ENCODE peak calls at places on chromosomes 2 and 18, in six cellular contexts. One of them, this sample, is unnamed.

GRCh38 chr2:37629529-37629928 is 41.9 kb downstream of the CDC42EP3 start:
- DNase-seq in endothelial cell of umbilical vein: no peak
- DNase-seq in HepG2: no peak
- DNase-seq in A549: no peak
- DNase-seq in GM12878: no peak
- DNase-seq in K562: no peak
- DNase-seq in this sample: no peak

GRCh38 chr2:206804326-206804725 is 38.9 kb downstream of the FASTKD2 start:
- DNase-seq in K562: no peak
- DNase-seq in HepG2: no peak
- DNase-seq in A549: no peak
- DNase-seq in GM12878: no peak
- DNase-seq in endothelial cell of umbilical vein: no peak
- DNase-seq in this sample: no peak

GRCh38 chr2:241608881-241609280 is 28.1 kb downstream of the THAP4 start:
- DNase-seq in A549: no peak
- DNase-seq in endothelial cell of umbilical vein: no peak
- DNase-seq in HepG2: no peak
- DNase-seq in K562: no peak
- DNase-seq in GM12878: no peak
- DNase-seq in this sample: peak; percentile 61

GRCh38 chr2:120765911-120766757 is 30.5 kb downstream of the GLI2 start:
- DNase-seq in K562: no peak
- DNase-seq in endothelial cell of umbilical vein: peak; percentile 28
- DNase-seq in GM12878: no peak
- DNase-seq in HepG2: no peak
- DNase-seq in A549: peak; percentile 58
- DNase-seq in this sample: no peak

GRCh38 chr2:55223958-55224760 is 7.9 kb downstream of the CLHC1 start:
- DNase-seq in endothelial cell of umbilical vein: no peak
- DNase-seq in GM12878: no peak
- DNase-seq in HepG2: no peak
- DNase-seq in A549: no peak
- DNase-seq in K562: no peak
- DNase-seq in this sample: no peak

GRCh38 chr2:164967349-164967748 is 12.0 kb upstream of the SLC38A11 start:
- DNase-seq in GM12878: no peak
- DNase-seq in HepG2: no peak
- DNase-seq in endothelial cell of umbilical vein: no peak
- DNase-seq in K562: no peak
- DNase-seq in A549: no peak
- DNase-seq in this sample: no peak

GRCh38 chr18:28411806-28412205 is 234.9 kb upstream of the CDH2 start:
- DNase-seq in endothelial cell of umbilical vein: no peak
- DNase-seq in A549: no peak
- DNase-seq in HepG2: no peak
- DNase-seq in K562: no peak
- DNase-seq in GM12878: no peak
- DNase-seq in this sample: no peak

GRCh38 chr18:77049938-77050337 is 82.6 kb downstream of the MBP start:
- DNase-seq in K562: no peak
- DNase-seq in endothelial cell of umbilical vein: no peak
- DNase-seq in A549: no peak
- DNase-seq in GM12878: no peak
- DNase-seq in HepG2: no peak
- DNase-seq in this sample: no peak

GRCh38 chr2:130824492-130825061 is 12.1 kb upstream of the ARHGEF4 start:
- DNase-seq in A549: peak; percentile 83
- DNase-seq in HepG2: no peak
- DNase-seq in GM12878: peak; percentile 86
- DNase-seq in K562: no peak
- DNase-seq in endothelial cell of umbilical vein: peak; percentile 74
- DNase-seq in this sample: peak; percentile 87

GRCh38 chr18:58004317-58004716 is 39.7 kb upstream of the NEDD4L start:
- DNase-seq in endothelial cell of umbilical vein: no peak
- DNase-seq in GM12878: no peak
- DNase-seq in A549: peak; percentile 22
- DNase-seq in HepG2: peak; percentile 61
- DNase-seq in K562: no peak
- DNase-seq in this sample: no peak

GRCh38 chr2:65353046-65353445 is 79.4 kb downstream of the SPRED2 start:
- DNase-seq in HepG2: no peak
- DNase-seq in GM12878: no peak
- DNase-seq in endothelial cell of umbilical vein: no peak
- DNase-seq in K562: peak; percentile 37
- DNase-seq in A549: peak; percentile 50
- DNase-seq in this sample: peak; percentile 29

GRCh38 chr18:22551536-22552151 is 133.9 kb upstream of the CTAGE1 start:
- DNase-seq in endothelial cell of umbilical vein: peak; percentile 92
- DNase-seq in GM12878: no peak
- DNase-seq in K562: no peak
- DNase-seq in HepG2: no peak
- DNase-seq in A549: peak; percentile 37
- DNase-seq in this sample: no peak

GRCh38 chr2:148524519-148524919 is 120.0 kb upstream of the EPC2 start:
- DNase-seq in GM12878: no peak
- DNase-seq in A549: no peak
- DNase-seq in HepG2: no peak
- DNase-seq in endothelial cell of umbilical vein: no peak
- DNase-seq in K562: no peak
- DNase-seq in this sample: no peak

GRCh38 chr2:10267551-10268465 is 34.9 kb upstream of the HPCAL1 start:
- DNase-seq in K562: no peak
- DNase-seq in GM12878: no peak
- DNase-seq in HepG2: peak; percentile 38
- DNase-seq in endothelial cell of umbilical vein: no peak
- DNase-seq in A549: no peak
- DNase-seq in this sample: no peak

GRCh38 chr2:74373189-74373588 is 6.9 kb downstream of the DCTN1 start:
- DNase-seq in endothelial cell of umbilical vein: no peak
- DNase-seq in A549: peak; percentile 19
- DNase-seq in HepG2: no peak
- DNase-seq in GM12878: no peak
- DNase-seq in K562: peak; percentile 38
- DNase-seq in this sample: peak; percentile 42

GRCh38 chr2:74375838-74376237 is 4.3 kb downstream of the DCTN1 start:
- DNase-seq in K562: no peak
- DNase-seq in GM12878: no peak
- DNase-seq in endothelial cell of umbilical vein: no peak
- DNase-seq in HepG2: no peak
- DNase-seq in A549: no peak
- DNase-seq in this sample: peak; percentile 54

GRCh38 chr2:74373985-74374384 is 6.1 kb downstream of the DCTN1 start:
- DNase-seq in K562: no peak
- DNase-seq in GM12878: no peak
- DNase-seq in A549: no peak
- DNase-seq in HepG2: no peak
- DNase-seq in endothelial cell of umbilical vein: no peak
- DNase-seq in this sample: no peak

GRCh38 chr2:74372674-74373073 is 7.4 kb downstream of the DCTN1 start:
- DNase-seq in endothelial cell of umbilical vein: no peak
- DNase-seq in A549: no peak
- DNase-seq in HepG2: no peak
- DNase-seq in GM12878: no peak
- DNase-seq in K562: no peak
- DNase-seq in this sample: no peak

DNA sequence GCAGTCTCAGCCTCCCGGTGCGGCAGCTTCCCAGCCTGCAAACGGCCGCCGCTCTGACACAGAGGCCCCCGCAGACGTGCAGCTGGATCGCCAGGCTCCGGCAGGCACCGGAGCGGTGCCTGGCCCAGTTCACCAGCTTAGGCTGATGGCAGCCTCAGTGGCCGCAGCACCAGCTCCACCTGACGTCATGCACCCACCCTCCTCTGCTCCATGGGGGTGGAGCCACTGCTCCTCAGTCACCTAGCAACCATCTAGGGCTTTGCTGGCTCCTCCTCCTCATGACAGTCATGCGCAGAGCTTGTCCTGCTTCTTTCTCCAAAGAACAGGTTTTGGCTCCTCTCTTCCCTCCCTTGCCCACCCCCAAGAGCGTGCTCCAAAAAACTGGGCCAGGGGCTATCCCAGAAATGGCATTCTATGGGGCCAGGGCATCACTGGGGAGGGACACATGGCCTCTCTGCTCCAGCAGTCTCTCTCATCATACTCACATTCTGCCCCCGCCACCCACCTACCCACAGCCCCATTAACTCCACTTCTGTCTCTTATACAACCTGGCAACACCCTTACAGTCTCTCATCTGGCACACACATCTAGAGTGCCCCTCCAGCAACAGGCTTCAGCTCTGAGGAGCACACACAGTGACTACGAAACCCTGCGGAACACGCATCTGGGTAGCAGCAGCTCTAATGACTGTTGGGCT is 5.5 kb downstream of the DCTN1 start:
- DNase-seq in K562: peak; percentile 90
- DNase-seq in endothelial cell of umbilical vein: peak; percentile 19
- DNase-seq in GM12878: no peak
- DNase-seq in HepG2: no peak
- DNase-seq in A549: peak; percentile 7
- DNase-seq in this sample: no peak
- TF ChIP-seq POLR2A in K562: no peak
- TF ChIP-seq POLR2A in endothelial cell of umbilical vein: no peak
- TF ChIP-seq POLR2A in GM12878: no peak
- TF ChIP-seq POLR2A in HepG2: no peak
- TF ChIP-seq POLR2A in A549: no peak
- TF ChIP-seq POLR2A in this sample: no peak

DNA sequence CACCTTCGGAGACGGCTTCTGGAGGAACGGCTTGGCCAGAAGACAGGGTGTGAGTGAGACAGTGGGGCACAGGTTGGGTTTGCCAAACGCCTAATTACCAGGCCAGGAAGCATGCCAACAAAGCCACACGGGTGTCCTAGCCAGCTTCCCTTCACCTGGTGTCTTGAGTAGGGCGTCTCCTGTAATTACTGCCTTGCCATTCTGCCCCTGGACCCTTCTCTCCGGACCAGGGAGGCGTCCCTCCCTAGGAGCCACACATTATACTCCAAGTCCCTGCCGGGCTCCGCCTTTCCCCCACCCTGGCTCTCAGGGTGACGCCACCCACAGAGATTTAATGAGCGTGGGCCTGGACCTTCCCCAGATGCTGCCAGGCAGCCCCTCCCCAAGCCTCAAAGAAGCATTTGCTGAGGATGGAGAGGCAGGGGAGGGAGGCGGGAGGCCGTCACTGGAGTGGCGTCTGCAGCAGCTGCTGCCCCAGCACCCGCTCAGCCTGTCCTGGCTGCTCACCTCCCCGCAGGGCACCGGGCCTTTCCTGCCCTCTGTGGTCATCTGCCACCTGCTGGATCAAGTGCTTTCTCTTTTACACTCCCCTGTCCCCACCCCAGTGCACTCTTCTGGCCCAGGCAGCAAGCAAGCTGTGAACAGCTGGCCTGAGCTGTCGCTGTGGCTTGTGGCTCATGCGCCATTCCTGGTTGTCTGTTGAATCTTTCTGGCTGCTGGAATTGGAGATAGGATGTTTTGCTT is 20.7 kb downstream of the FOSL2 start:
- DNase-seq in endothelial cell of umbilical vein: no peak
- DNase-seq in HepG2: no peak
- DNase-seq in GM12878: no peak
- DNase-seq in K562: no peak
- DNase-seq in A549: peak; percentile 51
- DNase-seq in this sample: peak; percentile 42
- TF ChIP-seq MYC in endothelial cell of umbilical vein: no peak
- TF ChIP-seq MYC in HepG2: no peak
- TF ChIP-seq MYC in GM12878: no peak
- TF ChIP-seq MYC in K562: no peak
- TF ChIP-seq MYC in A549: no peak
- TF ChIP-seq MYC in this sample: no peak

GRCh38 chr2:135052997-135053474 is 944 bp downstream of the RAB3GAP1 start:
- DNase-seq in A549: no peak
- DNase-seq in endothelial cell of umbilical vein: peak; percentile 9
- DNase-seq in GM12878: no peak
- DNase-seq in K562: no peak
- DNase-seq in HepG2: no peak
- DNase-seq in this sample: no peak

GRCh38 chr2:135050132-135050531 is 2.0 kb upstream of the RAB3GAP1 start:
- DNase-seq in GM12878: no peak
- DNase-seq in A549: no peak
- DNase-seq in HepG2: no peak
- DNase-seq in endothelial cell of umbilical vein: no peak
- DNase-seq in K562: no peak
- DNase-seq in this sample: no peak

GRCh38 chr2:135050684-135051083 is 1.4 kb upstream of the RAB3GAP1 start:
- DNase-seq in GM12878: no peak
- DNase-seq in endothelial cell of umbilical vein: no peak
- DNase-seq in A549: no peak
- DNase-seq in HepG2: no peak
- DNase-seq in K562: no peak
- DNase-seq in this sample: no peak

GRCh38 chr2:135055182-135055786 is 3.2 kb downstream of the RAB3GAP1 start:
- DNase-seq in K562: no peak
- DNase-seq in GM12878: no peak
- DNase-seq in HepG2: no peak
- DNase-seq in A549: peak; percentile 9
- DNase-seq in endothelial cell of umbilical vein: peak; percentile 53
- DNase-seq in this sample: no peak

GRCh38 chr2:135052042-135052876 is at the start of gene RAB3GAP1:
- DNase-seq in A549: peak; percentile 84
- DNase-seq in endothelial cell of umbilical vein: peak; percentile 90
- DNase-seq in HepG2: peak; percentile 72
- DNase-seq in GM12878: peak; percentile 64
- DNase-seq in K562: peak; percentile 91
- DNase-seq in this sample: peak; percentile 94
- TF ChIP-seq POLR2A in A549: peak; percentile 87
- TF ChIP-seq POLR2A in endothelial cell of umbilical vein: peak; percentile 95
- TF ChIP-seq POLR2A in HepG2: peak; percentile 97
- TF ChIP-seq POLR2A in GM12878: peak; percentile 83
- TF ChIP-seq POLR2A in K562: peak; percentile 98
- TF ChIP-seq POLR2A in this sample: peak; percentile 83

GRCh38 chr2:44348385-44348784 is 12.9 kb downstream of the PREPL start:
- DNase-seq in endothelial cell of umbilical vein: no peak
- DNase-seq in A549: no peak
- DNase-seq in HepG2: no peak
- DNase-seq in K562: no peak
- DNase-seq in GM12878: no peak
- DNase-seq in this sample: no peak

DNA sequence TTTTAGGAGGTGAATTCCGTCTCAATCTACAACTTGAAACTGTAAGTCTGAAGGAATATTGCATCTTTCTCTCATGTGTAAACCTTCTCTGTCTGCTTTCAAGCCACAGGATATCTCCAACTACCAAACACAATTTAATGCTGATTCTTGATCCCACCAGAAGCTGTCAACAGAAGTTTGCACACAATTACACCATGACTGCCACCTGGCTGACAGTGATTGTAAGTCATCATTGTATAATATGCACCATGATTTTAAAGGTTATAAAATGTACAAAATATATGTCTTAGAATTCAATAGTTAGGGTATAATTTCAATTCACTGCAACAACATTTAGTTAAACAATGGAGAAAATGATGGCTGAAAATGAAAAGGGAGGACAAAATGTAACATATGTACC is 18.4 kb downstream of the PREPL start:
- DNase-seq in GM12878: no peak
- DNase-seq in HepG2: peak; percentile 51
- DNase-seq in A549: peak; percentile 66
- DNase-seq in K562: no peak
- DNase-seq in endothelial cell of umbilical vein: peak; percentile 20
- DNase-seq in this sample: peak; percentile 48
- TF ChIP-seq MYC in GM12878: no peak
- TF ChIP-seq MYC in HepG2: no peak
- TF ChIP-seq MYC in A549: no peak
- TF ChIP-seq MYC in K562: no peak
- TF ChIP-seq MYC in endothelial cell of umbilical vein: no peak
- TF ChIP-seq MYC in this sample: no peak

This sample was measured in NB4.